ENCODE peak calls at places on chromosomes 11 and 22, in eight cellular contexts. One of them, this sample, is unnamed. For H3K9me3, the result is how much of the 10 kb centered on the place peaks cover.

GRCh38 chr11:111463276-111463675 is 48.9 kb downstream of the BTG4 start:
- DNase-seq in esophagus squamous epithelium: no peak
- DNase-seq in H9: no peak
- DNase-seq in DND-41: no peak
- DNase-seq in stomach: no peak
- DNase-seq in left ventricle myocardium inferior: no peak
- DNase-seq in PC-3: no peak
- DNase-seq in tibial nerve: no peak
- DNase-seq in this sample: no peak

GRCh38 chr11:72584293-72584921 is 89.8 kb downstream of the PDE2A start:
- DNase-seq in tibial nerve: peak
- DNase-seq in stomach: peak
- DNase-seq in left ventricle myocardium inferior: peak
- DNase-seq in DND-41: no peak
- DNase-seq in H9: peak
- DNase-seq in esophagus squamous epithelium: no peak
- DNase-seq in PC-3: no peak
- DNase-seq in this sample: peak

GRCh38 chr22:21642584-21643448 is 714 bp downstream of the SDF2L1 start:
- DNase-seq in stomach: peak
- DNase-seq in tibial nerve: no peak
- DNase-seq in esophagus squamous epithelium: no peak
- DNase-seq in DND-41: peak
- DNase-seq in PC-3: peak
- DNase-seq in H9: peak
- DNase-seq in left ventricle myocardium inferior: no peak
- DNase-seq in this sample: no peak

GRCh38 chr11:76249195-76249741 is 43.0 kb upstream of the WNT11 start:
- DNase-seq in esophagus squamous epithelium: no peak
- DNase-seq in H9: no peak
- DNase-seq in tibial nerve: no peak
- DNase-seq in left ventricle myocardium inferior: no peak
- DNase-seq in stomach: peak
- DNase-seq in DND-41: no peak
- DNase-seq in PC-3: no peak
- DNase-seq in this sample: no peak

GRCh38 chr11:67468509-67468834 is 579 bp downstream of the TMEM134 start:
- DNase-seq in H9: no peak
- DNase-seq in PC-3: no peak
- DNase-seq in stomach: no peak
- DNase-seq in DND-41: peak
- DNase-seq in tibial nerve: no peak
- DNase-seq in left ventricle myocardium inferior: no peak
- DNase-seq in esophagus squamous epithelium: no peak
- DNase-seq in this sample: no peak

GRCh38 chr11:96341237-96342130 is 1.5 kb downstream of the MAML2 start:
- DNase-seq in PC-3: peak
- DNase-seq in left ventricle myocardium inferior: peak
- DNase-seq in stomach: peak
- DNase-seq in tibial nerve: no peak
- DNase-seq in H9: peak
- DNase-seq in esophagus squamous epithelium: no peak
- DNase-seq in DND-41: peak
- DNase-seq in this sample: peak

GRCh38 chr11:23123766-23124165 is 263.5 kb upstream of the CCDC179 start:
- DNase-seq in esophagus squamous epithelium: no peak
- DNase-seq in stomach: no peak
- DNase-seq in H9: no peak
- DNase-seq in tibial nerve: no peak
- DNase-seq in PC-3: peak
- DNase-seq in DND-41: no peak
- DNase-seq in left ventricle myocardium inferior: no peak
- DNase-seq in this sample: no peak

GRCh38 chr11:79493555-79494171 is 52.8 kb upstream of the TENM4 start:
- DNase-seq in H9: peak
- DNase-seq in esophagus squamous epithelium: no peak
- DNase-seq in PC-3: peak
- DNase-seq in left ventricle myocardium inferior: peak
- DNase-seq in DND-41: peak
- DNase-seq in tibial nerve: peak
- DNase-seq in stomach: peak
- DNase-seq in this sample: peak

GRCh38 chr11:91299980-91300379 is 924.6 kb upstream of the FAT3 start:
- DNase-seq in left ventricle myocardium inferior: no peak
- DNase-seq in DND-41: no peak
- DNase-seq in stomach: no peak
- DNase-seq in PC-3: peak
- DNase-seq in H9: no peak
- DNase-seq in tibial nerve: no peak
- DNase-seq in esophagus squamous epithelium: no peak
- DNase-seq in this sample: no peak

GRCh38 chr11:77172666-77172982 is 44.6 kb downstream of the MYO7A start:
- DNase-seq in DND-41: no peak
- DNase-seq in PC-3: no peak
- DNase-seq in tibial nerve: no peak
- DNase-seq in esophagus squamous epithelium: no peak
- DNase-seq in stomach: no peak
- DNase-seq in left ventricle myocardium inferior: no peak
- DNase-seq in H9: no peak
- DNase-seq in this sample: no peak

GRCh38 chr11:15091620-15092019 is 18.2 kb downstream of the CALCB start:
- DNase-seq in tibial nerve: no peak
- DNase-seq in DND-41: no peak
- DNase-seq in esophagus squamous epithelium: no peak
- DNase-seq in stomach: no peak
- DNase-seq in left ventricle myocardium inferior: no peak
- DNase-seq in PC-3: no peak
- DNase-seq in H9: no peak
- DNase-seq in this sample: no peak

GRCh38 chr11:16610738-16611388 is 127.6 kb upstream of the C11orf58 start:
- DNase-seq in esophagus squamous epithelium: no peak
- DNase-seq in H9: peak
- DNase-seq in tibial nerve: no peak
- DNase-seq in PC-3: no peak
- DNase-seq in left ventricle myocardium inferior: no peak
- DNase-seq in stomach: no peak
- DNase-seq in DND-41: no peak
- DNase-seq in this sample: no peak

DNA sequence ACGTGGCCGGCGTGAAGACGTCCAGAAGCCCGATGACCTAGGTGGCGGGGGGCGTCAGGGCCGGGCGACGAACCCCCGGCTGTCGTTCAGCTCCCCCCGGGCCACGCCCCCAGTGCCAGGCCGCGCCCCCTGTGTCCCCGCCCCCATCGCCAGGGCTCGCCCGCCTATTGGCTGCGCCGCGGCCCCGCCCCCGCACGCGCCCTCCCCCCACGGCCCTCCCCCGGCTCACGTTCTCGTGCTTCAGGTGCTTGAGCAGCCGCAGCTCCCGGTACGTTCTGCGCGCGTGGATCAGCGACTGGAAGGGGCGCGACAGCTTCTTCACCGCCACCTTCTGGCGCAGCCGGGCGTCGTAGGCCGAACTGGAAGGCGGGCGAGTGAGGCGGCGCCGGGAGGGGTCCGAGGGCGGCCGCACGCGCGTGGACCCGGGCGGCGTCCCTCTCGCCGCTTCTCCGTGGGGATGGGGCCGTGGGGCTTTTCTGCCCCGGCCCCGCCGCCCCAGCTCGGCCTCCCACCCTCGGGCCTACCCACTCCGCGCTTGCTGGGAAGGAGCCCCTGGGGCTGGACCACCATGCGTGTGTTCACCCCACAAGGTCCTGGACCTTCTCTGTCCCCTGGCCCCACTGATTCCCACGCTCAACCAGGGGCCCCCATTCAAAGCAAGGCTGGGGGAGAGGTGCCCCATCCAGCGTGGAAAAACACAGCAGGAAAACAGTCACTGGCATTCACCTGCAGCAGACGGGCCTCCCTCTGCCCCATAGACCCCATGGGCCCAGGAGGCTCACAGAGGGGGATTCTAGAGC is 2.4 kb downstream of the MAPK11 start:
- DNase-seq in PC-3: no peak
- DNase-seq in stomach: peak
- DNase-seq in esophagus squamous epithelium: no peak
- DNase-seq in H9: peak
- DNase-seq in tibial nerve: peak
- DNase-seq in DND-41: no peak
- DNase-seq in left ventricle myocardium inferior: peak
- DNase-seq in this sample: no peak
- TF ChIP-seq CTCF in PC-3: no peak
- TF ChIP-seq CTCF in stomach: no peak
- TF ChIP-seq CTCF in esophagus squamous epithelium: no peak
- TF ChIP-seq CTCF in H9: peak
- TF ChIP-seq CTCF in tibial nerve: no peak
- TF ChIP-seq CTCF in DND-41: no peak
- TF ChIP-seq CTCF in left ventricle myocardium inferior: peak
- TF ChIP-seq CTCF in this sample: peak

GRCh38 chr22:17483670-17484372 is 79.5 kb upstream of the SLC25A18 start:
- DNase-seq in DND-41: no peak
- DNase-seq in esophagus squamous epithelium: no peak
- DNase-seq in tibial nerve: no peak
- DNase-seq in stomach: no peak
- DNase-seq in left ventricle myocardium inferior: no peak
- DNase-seq in PC-3: no peak
- DNase-seq in H9: no peak
- DNase-seq in this sample: no peak
- H3K27ac ChIP-seq in DND-41: no peak
- H3K27ac ChIP-seq in esophagus squamous epithelium: no peak
- H3K27ac ChIP-seq in tibial nerve: no peak
- H3K27ac ChIP-seq in stomach: no peak
- H3K27ac ChIP-seq in left ventricle myocardium inferior: peak
- H3K27ac ChIP-seq in PC-3: no peak
- H3K27ac ChIP-seq in H9: no peak
- H3K27ac ChIP-seq in this sample: no peak

GRCh38 chr11:128298271-128298670 is 289.1 kb downstream of the ETS1 start:
- DNase-seq in tibial nerve: no peak
- DNase-seq in PC-3: no peak
- DNase-seq in stomach: no peak
- DNase-seq in DND-41: no peak
- DNase-seq in left ventricle myocardium inferior: no peak
- DNase-seq in H9: no peak
- DNase-seq in esophagus squamous epithelium: no peak
- DNase-seq in this sample: no peak

GRCh38 chr11:128294685-128295079 is 292.7 kb downstream of the ETS1 start:
- DNase-seq in H9: no peak
- DNase-seq in PC-3: peak
- DNase-seq in left ventricle myocardium inferior: no peak
- DNase-seq in tibial nerve: no peak
- DNase-seq in stomach: no peak
- DNase-seq in esophagus squamous epithelium: no peak
- DNase-seq in DND-41: no peak
- DNase-seq in this sample: no peak

GRCh38 chr11:128299132-128299726 is 288.1 kb downstream of the ETS1 start:
- DNase-seq in left ventricle myocardium inferior: no peak
- DNase-seq in stomach: no peak
- DNase-seq in H9: no peak
- DNase-seq in esophagus squamous epithelium: no peak
- DNase-seq in PC-3: no peak
- DNase-seq in DND-41: no peak
- DNase-seq in tibial nerve: peak
- DNase-seq in this sample: no peak

GRCh38 chr11:128297805-128298204 is 289.6 kb downstream of the ETS1 start:
- DNase-seq in tibial nerve: no peak
- DNase-seq in DND-41: no peak
- DNase-seq in esophagus squamous epithelium: no peak
- DNase-seq in left ventricle myocardium inferior: no peak
- DNase-seq in PC-3: no peak
- DNase-seq in H9: no peak
- DNase-seq in stomach: no peak
- DNase-seq in this sample: no peak

GRCh38 chr11:128297111-128297651 is 290.2 kb downstream of the ETS1 start:
- DNase-seq in PC-3: no peak
- DNase-seq in H9: no peak
- DNase-seq in esophagus squamous epithelium: no peak
- DNase-seq in left ventricle myocardium inferior: no peak
- DNase-seq in stomach: peak
- DNase-seq in tibial nerve: no peak
- DNase-seq in DND-41: peak
- DNase-seq in this sample: no peak
- H3K9me3 ChIP-seq in PC-3: under half
- H3K9me3 ChIP-seq in H9: under half
- H3K9me3 ChIP-seq in esophagus squamous epithelium: under half
- H3K9me3 ChIP-seq in left ventricle myocardium inferior: under half
- H3K9me3 ChIP-seq in stomach: under half
- H3K9me3 ChIP-seq in tibial nerve: under half
- H3K9me3 ChIP-seq in DND-41: under half
- H3K9me3 ChIP-seq in this sample: under half

DNA sequence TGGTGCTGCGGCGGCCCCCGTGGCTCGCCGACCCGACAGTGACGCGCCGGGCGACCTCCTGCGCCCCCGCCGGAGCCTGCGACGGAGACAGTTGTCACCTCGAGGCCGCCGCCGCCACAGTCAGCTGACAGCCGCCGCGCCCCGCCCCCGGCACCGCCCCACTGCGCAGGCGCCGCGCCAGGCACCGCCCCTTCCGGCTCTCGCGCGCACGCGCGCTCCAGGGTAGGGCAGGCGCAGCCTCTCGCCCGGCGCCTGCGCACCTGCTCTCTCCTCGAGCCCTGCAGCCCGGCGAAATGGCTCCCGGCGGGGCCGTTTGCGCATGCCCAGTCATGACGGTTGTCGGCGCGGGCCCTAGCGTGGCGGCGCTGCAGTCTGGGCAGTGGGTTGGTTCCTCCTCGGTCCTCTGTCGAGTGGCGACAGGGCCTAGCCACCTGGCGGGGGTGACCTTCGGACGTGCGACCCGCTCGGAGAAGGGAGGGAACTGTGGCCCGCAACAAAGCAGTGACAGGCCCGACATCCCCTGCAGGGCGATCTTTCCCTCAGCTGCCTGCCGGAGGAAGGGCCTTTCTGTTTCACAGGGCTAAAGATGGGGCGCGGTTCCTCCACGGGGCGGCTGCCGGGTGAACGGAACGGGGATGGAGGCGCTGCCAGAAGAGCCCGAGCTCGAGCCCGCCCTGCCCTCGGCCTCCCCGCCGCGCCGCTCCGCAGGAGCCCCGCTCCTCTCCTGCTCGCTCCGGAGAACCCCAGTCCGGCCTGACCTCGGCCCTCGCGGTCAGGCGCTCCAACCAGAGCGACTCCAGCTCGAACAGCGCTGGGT is at the start of gene TOLLIP:
- DNase-seq in DND-41: peak
- DNase-seq in tibial nerve: peak
- DNase-seq in H9: peak
- DNase-seq in PC-3: peak
- DNase-seq in left ventricle myocardium inferior: peak
- DNase-seq in esophagus squamous epithelium: peak
- DNase-seq in stomach: peak
- DNase-seq in this sample: peak
- TF ChIP-seq CTCF in DND-41: peak
- TF ChIP-seq CTCF in tibial nerve: peak
- TF ChIP-seq CTCF in H9: peak
- TF ChIP-seq CTCF in PC-3: peak
- TF ChIP-seq CTCF in left ventricle myocardium inferior: peak
- TF ChIP-seq CTCF in esophagus squamous epithelium: peak
- TF ChIP-seq CTCF in stomach: peak
- TF ChIP-seq CTCF in this sample: peak

This sample was measured in right atrium auricular region.